ENCODE peak calls at places on chromosomes 4 and X, in five cellular contexts. R, U, H, F and Q are unnamed samples.

GRCh38 chrX:40010550-40011364 is 87.0 kb downstream of the BCOR start:
- DNase-seq in R (no peak), F (no peak), U (no peak), H (no peak), Q (no peak)

GRCh38 chr4:1520145-1520661 is 114.0 kb upstream of the NKX1-1 start:
- DNase-seq in R (no peak), H (no peak), U (peak), F (peak), Q (no peak)

GRCh38 chr4:54660145-54660535 is 2.4 kb downstream of the KIT start:
- DNase-seq in R (no peak), U (no peak), H (no peak), F (no peak), Q (no peak)

GRCh38 chr4:48421101-48421500 is 62.0 kb upstream of the SLC10A4 start:
- DNase-seq in R (no peak), U (no peak), H (no peak), F (no peak), Q (no peak)

GRCh38 chrX:66004928-66005831 is 34.7 kb downstream of the VSIG4 start:
- DNase-seq in U (no peak), H (no peak), F (no peak), R (no peak), Q (no peak)

GRCh38 chrX:17007134-17007768 is 60.8 kb downstream of the REPS2 start:
- DNase-seq in R (peak), F (peak), H (peak), U (peak), Q (no peak)

GRCh38 chr4:77184961-77185360 is 28.0 kb downstream of the CCNG2 start:
- DNase-seq in U (no peak), F (no peak), H (no peak), R (no peak), Q (no peak)

GRCh38 chr4:186845137-186845842 is 121.6 kb upstream of the FAT1 start:
- DNase-seq in U (no peak), F (no peak), H (peak), R (no peak), Q (no peak)

GRCh38 chr4:1541449-1542225 is 135.4 kb upstream of the NKX1-1 start:
- DNase-seq in H (no peak), R (no peak), U (no peak), F (no peak), Q (no peak)

DNA sequence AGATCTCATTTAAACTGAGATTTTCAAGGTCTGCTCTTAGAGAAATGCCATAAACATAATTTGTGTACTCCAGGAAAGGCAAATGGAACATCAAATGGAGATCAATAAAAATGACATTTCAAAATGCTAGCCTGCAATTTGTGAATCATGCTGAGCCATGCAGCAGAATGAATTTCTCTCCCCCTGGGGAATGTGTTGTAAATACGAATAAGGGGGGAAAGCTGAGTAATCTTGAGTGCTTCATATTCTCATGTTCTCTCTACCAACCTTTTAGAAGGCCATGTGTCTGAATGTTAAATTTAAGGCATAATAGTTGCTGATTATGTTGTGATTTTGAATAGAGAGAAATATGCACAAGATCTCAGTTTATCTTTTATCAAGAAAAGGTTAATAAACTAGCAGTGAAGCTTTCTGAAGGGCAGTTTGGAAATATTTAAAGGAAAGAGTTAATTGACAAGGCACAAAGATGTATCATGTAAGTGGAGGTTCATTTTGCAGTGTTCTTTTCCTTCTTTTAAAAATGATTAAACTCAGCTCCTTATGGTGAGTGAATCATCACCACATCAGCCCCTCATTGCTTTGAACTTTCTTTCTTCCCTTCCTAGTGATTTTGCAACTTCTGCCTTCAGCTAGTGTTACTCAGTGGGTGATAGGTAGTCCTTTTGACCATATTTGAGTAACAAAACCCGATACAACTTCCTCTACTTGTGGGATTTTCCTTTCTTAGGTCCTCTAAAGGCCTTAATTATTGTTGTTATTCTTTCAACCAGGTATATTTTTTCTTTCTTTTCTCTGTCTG is 8.0 kb downstream of the ZCCHC4 start:
- DNase-seq in R (no peak), F (no peak), H (peak), U (no peak), Q (no peak)
- TF ChIP-seq CTCF in R (no peak), F (no peak), H (no peak), U (no peak), Q (no peak)

GRCh38 chr4:108774809-108775530 is 12.1 kb upstream of the ETNPPL start:
- DNase-seq in U (no peak), F (peak), H (no peak), R (no peak), Q (no peak)
- TF ChIP-seq CTCF in U (no peak), F (no peak), H (no peak), R (no peak), Q (peak)

GRCh38 chr4:8283631-8284121 is 14.1 kb downstream of the HTRA3 start:
- DNase-seq in H (no peak), F (peak), R (no peak), U (peak), Q (no peak)
- TF ChIP-seq CTCF in H (no peak), F (peak), R (no peak), U (no peak), Q (no peak)

GRCh38 chrX:120514236-120514635 is 45.1 kb upstream of the LAMP2 start:
- DNase-seq in F (peak), R (no peak), U (no peak), H (peak), Q (no peak)
- TF ChIP-seq CTCF in F (peak), R (peak), U (no peak), H (peak), Q (peak)

GRCh38 chr4:172287112-172287511 is 473.9 kb downstream of the GALNTL6 start:
- DNase-seq in U (no peak), F (no peak), H (no peak), R (no peak), Q (no peak)
- TF ChIP-seq CTCF in U (no peak), F (no peak), H (no peak), R (no peak), Q (no peak)

DNA sequence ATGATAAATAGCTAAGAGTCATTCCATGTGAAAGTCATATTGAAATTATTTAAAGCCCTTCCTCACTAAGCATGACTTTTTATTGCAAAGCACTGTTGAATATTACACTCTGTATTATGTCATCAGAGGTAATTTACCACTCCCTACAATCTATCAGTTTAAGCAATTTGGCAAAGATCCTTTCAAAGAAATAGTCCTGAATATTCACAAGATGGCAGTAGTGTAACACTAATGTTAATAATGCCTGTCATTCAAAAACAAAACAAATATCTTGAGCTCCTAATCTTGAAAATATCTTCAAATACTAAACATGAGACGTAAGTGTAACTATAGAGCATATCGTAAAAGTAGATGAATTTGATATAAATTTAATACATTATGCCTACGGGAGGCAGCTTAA is 208.6 kb upstream of the TECRL start:
- DNase-seq in H (peak), R (no peak), U (no peak), F (peak), Q (no peak)
- TF ChIP-seq CTCF in H (no peak), R (peak), U (no peak), F (no peak), Q (peak)

DNA sequence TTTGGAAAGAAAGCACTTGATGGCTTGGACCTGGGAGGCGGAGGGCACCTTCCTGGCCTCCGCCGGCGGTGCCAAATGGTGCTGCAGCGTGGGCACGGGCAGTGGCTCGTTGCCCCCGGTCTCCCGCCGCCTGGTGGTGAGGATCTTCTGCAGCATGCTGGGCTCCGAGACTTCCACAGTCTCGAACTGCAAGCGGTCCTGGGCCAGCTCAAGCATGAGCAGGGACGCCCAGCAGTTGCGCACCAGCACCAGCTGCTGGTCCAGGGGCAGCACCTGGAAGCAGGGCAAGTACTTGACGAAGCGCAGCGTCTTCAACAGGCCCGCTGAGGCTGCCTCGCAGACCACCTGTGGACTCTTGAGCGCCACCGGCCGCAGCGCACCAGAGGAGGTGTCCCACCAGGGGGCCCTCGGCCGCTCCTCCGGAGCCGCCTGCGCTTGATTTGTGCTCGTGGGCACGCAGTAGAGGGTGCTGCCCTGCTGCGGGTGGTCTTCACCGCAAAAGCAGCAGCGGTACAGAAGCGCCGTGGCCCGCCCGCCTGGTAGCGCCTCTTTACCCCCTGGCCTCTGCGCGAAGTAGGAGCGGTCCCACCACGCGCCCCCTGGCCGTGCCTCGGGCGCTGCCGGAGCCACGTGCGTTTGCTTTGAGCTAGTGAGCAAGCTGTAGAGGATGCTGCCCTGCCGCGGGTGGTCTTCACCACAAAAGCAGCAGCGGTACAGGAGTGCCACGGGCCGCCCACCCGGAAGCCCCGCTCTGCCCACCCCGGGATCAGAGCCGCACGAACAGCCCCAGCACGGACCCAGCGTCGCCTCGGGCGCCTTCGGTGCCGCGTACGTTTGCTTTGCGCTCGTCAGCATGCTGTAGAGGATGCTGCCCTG is 689 bp downstream of the NR0B1 start:
- DNase-seq in F (peak), U (peak), H (peak), R (no peak), Q (peak)
- TF ChIP-seq CTCF in F (peak), U (peak), H (peak), R (peak), Q (peak)

DNA sequence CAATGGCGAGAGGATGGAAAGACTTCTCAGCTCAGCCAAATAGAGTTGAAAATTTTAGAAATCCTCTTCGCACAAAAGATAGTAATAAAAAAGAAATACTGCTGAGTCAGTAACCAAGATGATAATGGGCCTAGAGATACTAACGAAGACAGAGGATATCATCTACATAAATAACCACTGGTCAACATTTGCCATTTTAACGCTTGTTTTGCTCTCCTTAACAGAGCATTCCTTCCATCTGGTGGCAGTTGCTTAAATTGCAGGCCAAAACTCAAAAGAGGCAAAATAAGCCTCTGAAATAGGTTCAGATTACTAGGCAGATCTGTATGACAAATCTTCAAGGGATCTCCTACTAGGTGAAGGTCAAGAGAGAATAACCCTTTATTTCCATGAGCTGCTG is 51.7 kb upstream of the MCF2 start:
- DNase-seq in R (no peak), U (no peak), F (peak), H (peak), Q (no peak)
- TF ChIP-seq CTCF in R (peak), U (no peak), F (peak), H (peak), Q (peak)

GRCh38 chrX:15416133-15416993 is 32.1 kb upstream of the VEGFD start:
- DNase-seq in F (peak), R (no peak), U (no peak), H (no peak), Q (no peak)
- TF ChIP-seq CTCF in F (peak), R (no peak), U (no peak), H (no peak), Q (no peak)